ENCODE peak calls at places on chromosome 10, in ten cellular contexts. One of them, this sample, is unnamed.

GRCh38 chr10:33284945-33285344 is 49.5 kb downstream of the NRP1 start:
- DNase-seq in activated B cell treated with CpG ODN at 0.5 μM for 24 hours: no peak
- DNase-seq in hepatocyte: no peak
- DNase-seq in transverse colon: no peak
- DNase-seq in SW480: no peak
- DNase-seq in thoracic aorta: no peak
- DNase-seq in left cardiac atrium: no peak
- DNase-seq in midbrain: no peak
- DNase-seq in B cell: no peak
- DNase-seq in stimulated activated CD8-positive, alpha-beta memory T cell treated with anti-CD3 and anti-CD28 coated beads, Interleukin-15, amount 100 ng/mL, for 1 hour: no peak
- DNase-seq in this sample: no peak

GRCh38 chr10:72321248-72322029 is 33.3 kb downstream of the DNAJB12 start:
- DNase-seq in activated B cell treated with CpG ODN at 0.5 μM for 24 hours: no peak
- DNase-seq in hepatocyte: peak
- DNase-seq in transverse colon: no peak
- DNase-seq in SW480: peak
- DNase-seq in thoracic aorta: no peak
- DNase-seq in left cardiac atrium: no peak
- DNase-seq in midbrain: no peak
- DNase-seq in B cell: no peak
- DNase-seq in stimulated activated CD8-positive, alpha-beta memory T cell treated with anti-CD3 and anti-CD28 coated beads, Interleukin-15, amount 100 ng/mL, for 1 hour: no peak
- DNase-seq in this sample: peak

GRCh38 chr10:2392145-2392812 is 655.0 kb upstream of the ADARB2 start:
- DNase-seq in activated B cell treated with CpG ODN at 0.5 μM for 24 hours: no peak
- DNase-seq in hepatocyte: peak
- DNase-seq in transverse colon: no peak
- DNase-seq in SW480: no peak
- DNase-seq in thoracic aorta: no peak
- DNase-seq in left cardiac atrium: no peak
- DNase-seq in midbrain: no peak
- DNase-seq in B cell: no peak
- DNase-seq in stimulated activated CD8-positive, alpha-beta memory T cell treated with anti-CD3 and anti-CD28 coated beads, Interleukin-15, amount 100 ng/mL, for 1 hour: no peak
- DNase-seq in this sample: no peak

GRCh38 chr10:75358835-75359421 is 42.6 kb downstream of the ZNF503 start:
- DNase-seq in activated B cell treated with CpG ODN at 0.5 μM for 24 hours: no peak
- DNase-seq in hepatocyte: peak
- DNase-seq in transverse colon: no peak
- DNase-seq in SW480: peak
- DNase-seq in thoracic aorta: no peak
- DNase-seq in left cardiac atrium: no peak
- DNase-seq in midbrain: no peak
- DNase-seq in B cell: no peak
- DNase-seq in stimulated activated CD8-positive, alpha-beta memory T cell treated with anti-CD3 and anti-CD28 coated beads, Interleukin-15, amount 100 ng/mL, for 1 hour: no peak
- DNase-seq in this sample: no peak

GRCh38 chr10:126387931-126388911 is at the start of gene ADAM12:
- DNase-seq in activated B cell treated with CpG ODN at 0.5 μM for 24 hours: no peak
- DNase-seq in hepatocyte: peak
- DNase-seq in transverse colon: peak
- DNase-seq in SW480: peak
- DNase-seq in thoracic aorta: no peak
- DNase-seq in left cardiac atrium: peak
- DNase-seq in midbrain: peak
- DNase-seq in B cell: no peak
- DNase-seq in stimulated activated CD8-positive, alpha-beta memory T cell treated with anti-CD3 and anti-CD28 coated beads, Interleukin-15, amount 100 ng/mL, for 1 hour: no peak
- DNase-seq in this sample: no peak

GRCh38 chr10:191703-192518 is 56.7 kb downstream of the ZMYND11 start:
- DNase-seq in activated B cell treated with CpG ODN at 0.5 μM for 24 hours: no peak
- DNase-seq in hepatocyte: no peak
- DNase-seq in transverse colon: no peak
- DNase-seq in SW480: no peak
- DNase-seq in thoracic aorta: no peak
- DNase-seq in left cardiac atrium: no peak
- DNase-seq in midbrain: no peak
- DNase-seq in B cell: no peak
- DNase-seq in stimulated activated CD8-positive, alpha-beta memory T cell treated with anti-CD3 and anti-CD28 coated beads, Interleukin-15, amount 100 ng/mL, for 1 hour: no peak
- DNase-seq in this sample: no peak

GRCh38 chr10:7333995-7334964 is 76.6 kb downstream of the SFMBT2 start:
- DNase-seq in activated B cell treated with CpG ODN at 0.5 μM for 24 hours: no peak
- DNase-seq in hepatocyte: no peak
- DNase-seq in transverse colon: no peak
- DNase-seq in SW480: no peak
- DNase-seq in thoracic aorta: no peak
- DNase-seq in left cardiac atrium: peak
- DNase-seq in midbrain: no peak
- DNase-seq in B cell: no peak
- DNase-seq in stimulated activated CD8-positive, alpha-beta memory T cell treated with anti-CD3 and anti-CD28 coated beads, Interleukin-15, amount 100 ng/mL, for 1 hour: no peak
- DNase-seq in this sample: no peak

GRCh38 chr10:79285315-79286185 is 61.7 kb upstream of the PPIF start:
- DNase-seq in activated B cell treated with CpG ODN at 0.5 μM for 24 hours: no peak
- DNase-seq in hepatocyte: no peak
- DNase-seq in transverse colon: no peak
- DNase-seq in SW480: no peak
- DNase-seq in thoracic aorta: no peak
- DNase-seq in left cardiac atrium: no peak
- DNase-seq in midbrain: no peak
- DNase-seq in B cell: peak
- DNase-seq in stimulated activated CD8-positive, alpha-beta memory T cell treated with anti-CD3 and anti-CD28 coated beads, Interleukin-15, amount 100 ng/mL, for 1 hour: no peak
- DNase-seq in this sample: no peak

GRCh38 chr10:79070611-79071534 is 2.1 kb downstream of the ZMIZ1 start:
- DNase-seq in activated B cell treated with CpG ODN at 0.5 μM for 24 hours: peak
- DNase-seq in hepatocyte: peak
- DNase-seq in transverse colon: peak
- DNase-seq in SW480: peak
- DNase-seq in thoracic aorta: peak
- DNase-seq in left cardiac atrium: peak
- DNase-seq in midbrain: peak
- DNase-seq in B cell: peak
- DNase-seq in stimulated activated CD8-positive, alpha-beta memory T cell treated with anti-CD3 and anti-CD28 coated beads, Interleukin-15, amount 100 ng/mL, for 1 hour: no peak
- DNase-seq in this sample: peak

GRCh38 chr10:8133146-8133545 is 78.7 kb downstream of the GATA3 start:
- DNase-seq in activated B cell treated with CpG ODN at 0.5 μM for 24 hours: no peak
- DNase-seq in hepatocyte: no peak
- DNase-seq in transverse colon: no peak
- DNase-seq in SW480: no peak
- DNase-seq in thoracic aorta: no peak
- DNase-seq in left cardiac atrium: no peak
- DNase-seq in midbrain: no peak
- DNase-seq in B cell: no peak
- DNase-seq in stimulated activated CD8-positive, alpha-beta memory T cell treated with anti-CD3 and anti-CD28 coated beads, Interleukin-15, amount 100 ng/mL, for 1 hour: no peak
- DNase-seq in this sample: no peak

GRCh38 chr10:58517481-58518355 is 5.0 kb downstream of the BICC1 start:
- DNase-seq in activated B cell treated with CpG ODN at 0.5 μM for 24 hours: no peak
- DNase-seq in hepatocyte: no peak
- DNase-seq in transverse colon: no peak
- DNase-seq in SW480: no peak
- DNase-seq in thoracic aorta: no peak
- DNase-seq in left cardiac atrium: no peak
- DNase-seq in midbrain: no peak
- DNase-seq in B cell: no peak
- DNase-seq in stimulated activated CD8-positive, alpha-beta memory T cell treated with anti-CD3 and anti-CD28 coated beads, Interleukin-15, amount 100 ng/mL, for 1 hour: no peak
- DNase-seq in this sample: no peak

GRCh38 chr10:95837783-95838182 is 70.0 kb upstream of the CC2D2B start:
- DNase-seq in activated B cell treated with CpG ODN at 0.5 μM for 24 hours: peak
- DNase-seq in hepatocyte: no peak
- DNase-seq in transverse colon: no peak
- DNase-seq in SW480: no peak
- DNase-seq in thoracic aorta: no peak
- DNase-seq in left cardiac atrium: no peak
- DNase-seq in midbrain: peak
- DNase-seq in B cell: peak
- DNase-seq in stimulated activated CD8-positive, alpha-beta memory T cell treated with anti-CD3 and anti-CD28 coated beads, Interleukin-15, amount 100 ng/mL, for 1 hour: no peak
- DNase-seq in this sample: no peak

GRCh38 chr10:21976739-21977138 is 26.8 kb downstream of the DNAJC1 start:
- DNase-seq in activated B cell treated with CpG ODN at 0.5 μM for 24 hours: no peak
- DNase-seq in hepatocyte: no peak
- DNase-seq in transverse colon: no peak
- DNase-seq in SW480: no peak
- DNase-seq in thoracic aorta: no peak
- DNase-seq in left cardiac atrium: no peak
- DNase-seq in midbrain: peak
- DNase-seq in B cell: no peak
- DNase-seq in stimulated activated CD8-positive, alpha-beta memory T cell treated with anti-CD3 and anti-CD28 coated beads, Interleukin-15, amount 100 ng/mL, for 1 hour: no peak
- DNase-seq in this sample: no peak